ENCODE peak calls at places on chromosomes 2 and 18, in six cellular contexts. U, A, M, X, E and O are unnamed samples.

GRCh38 chr2:2901384-2902345 is 476.0 kb downstream of the EIPR1 start:
- DNase-seq in U (no peak), A (no peak), M (no peak), X (no peak), E (no peak), O (no peak)

GRCh38 chr18:31171159-31171839 is 8.6 kb upstream of the DSC1 start:
- DNase-seq in U (no peak), A (no peak), M (no peak), X (no peak), E (no peak), O (no peak)

GRCh38 chr2:8505311-8505920 is 176.4 kb upstream of the ID2 start:
- DNase-seq in U (no peak), A (no peak), M (no peak), X (no peak), E (no peak), O (no peak)

GRCh38 chr18:25327631-25328030 is 24.3 kb downstream of the ZNF521 start:
- DNase-seq in U (no peak), A (no peak), M (no peak), X (no peak), E (no peak), O (no peak)

GRCh38 chr2:11547912-11548497 is 14.2 kb downstream of the GREB1 start:
- DNase-seq in U (no peak), A (no peak), M (no peak), X (no peak), E (no peak), O (no peak)

GRCh38 chr18:32135595-32135994 is 43.9 kb downstream of the RNF138 start:
- DNase-seq in U (no peak), A (no peak), M (no peak), X (no peak), E (no peak), O (no peak)

GRCh38 chr18:52312321-52312720 is 27.7 kb upstream of the DCC start:
- DNase-seq in U (no peak), A (no peak), M (no peak), X (no peak), E (no peak), O (no peak)

GRCh38 chr2:217713395-217714267 is 289.2 kb downstream of the TNS1 start:
- DNase-seq in U (peak), A (peak), M (peak), X (peak), E (peak), O (peak)

GRCh38 chr18:9993846-9994660 is 80.2 kb downstream of the VAPA start:
- DNase-seq in U (no peak), A (no peak), M (no peak), X (no peak), E (no peak), O (no peak)

GRCh38 chr2:30253873-30254691 is 22.7 kb downstream of the LBH start:
- DNase-seq in U (no peak), A (no peak), M (no peak), X (no peak), E (no peak), O (no peak)

GRCh38 chr18:9779630-9780029 is 71.5 kb downstream of the RAB31 start:
- DNase-seq in U (no peak), A (no peak), M (no peak), X (no peak), E (no peak), O (no peak)